ENCODE peak calls at places on chromosome 12, in eight cellular contexts. One of them, this sample, is unnamed. For H3K9me3, the result is how much of the 10 kb centered on the place peaks cover.

GRCh38 chr12:124555168-124555928 is 12.1 kb downstream of the NCOR2 start:
- DNase-seq in right atrium auricular region: no peak
- DNase-seq in fibroblast of lung: no peak
- DNase-seq in CD8-positive, alpha-beta T cell: no peak
- DNase-seq in WERI-Rb-1: no peak
- DNase-seq in effector memory CD4-positive, alpha-beta T cell: no peak
- DNase-seq in AG04450: no peak
- DNase-seq in neuronal stem cell: no peak
- DNase-seq in this sample: no peak

GRCh38 chr12:127656261-127656660 is 610.7 kb upstream of the TMEM132C start:
- DNase-seq in CD8-positive, alpha-beta T cell: no peak
- DNase-seq in neuronal stem cell: no peak
- DNase-seq in AG04450: no peak
- DNase-seq in effector memory CD4-positive, alpha-beta T cell: no peak
- DNase-seq in WERI-Rb-1: no peak
- DNase-seq in right atrium auricular region: no peak
- DNase-seq in fibroblast of lung: peak
- DNase-seq in this sample: no peak

GRCh38 chr12:51846911-51847829 is 1.3 kb downstream of the FIGNL2 start:
- DNase-seq in AG04450: no peak
- DNase-seq in right atrium auricular region: no peak
- DNase-seq in WERI-Rb-1: peak
- DNase-seq in CD8-positive, alpha-beta T cell: peak
- DNase-seq in neuronal stem cell: peak
- DNase-seq in effector memory CD4-positive, alpha-beta T cell: no peak
- DNase-seq in fibroblast of lung: peak
- DNase-seq in this sample: peak

GRCh38 chr12:113463746-113464743 is 7.6 kb downstream of the LHX5 start:
- DNase-seq in neuronal stem cell: peak
- DNase-seq in right atrium auricular region: no peak
- DNase-seq in effector memory CD4-positive, alpha-beta T cell: no peak
- DNase-seq in WERI-Rb-1: no peak
- DNase-seq in CD8-positive, alpha-beta T cell: no peak
- DNase-seq in fibroblast of lung: no peak
- DNase-seq in AG04450: no peak
- DNase-seq in this sample: no peak

GRCh38 chr12:14924541-14924940 is 13.8 kb downstream of the ERP27 start:
- DNase-seq in fibroblast of lung: no peak
- DNase-seq in right atrium auricular region: no peak
- DNase-seq in neuronal stem cell: no peak
- DNase-seq in effector memory CD4-positive, alpha-beta T cell: no peak
- DNase-seq in WERI-Rb-1: no peak
- DNase-seq in CD8-positive, alpha-beta T cell: no peak
- DNase-seq in AG04450: no peak
- DNase-seq in this sample: no peak

GRCh38 chr12:79555006-79555925 is 135.5 kb downstream of the PAWR start:
- DNase-seq in right atrium auricular region: no peak
- DNase-seq in neuronal stem cell: no peak
- DNase-seq in effector memory CD4-positive, alpha-beta T cell: no peak
- DNase-seq in AG04450: no peak
- DNase-seq in WERI-Rb-1: no peak
- DNase-seq in fibroblast of lung: peak
- DNase-seq in CD8-positive, alpha-beta T cell: no peak
- DNase-seq in this sample: no peak

GRCh38 chr12:77644915-77645605 is 185.6 kb upstream of the NAV3 start:
- DNase-seq in fibroblast of lung: no peak
- DNase-seq in right atrium auricular region: no peak
- DNase-seq in neuronal stem cell: no peak
- DNase-seq in WERI-Rb-1: no peak
- DNase-seq in effector memory CD4-positive, alpha-beta T cell: no peak
- DNase-seq in AG04450: no peak
- DNase-seq in CD8-positive, alpha-beta T cell: no peak
- DNase-seq in this sample: no peak

GRCh38 chr12:53659011-53659551 is 16.8 kb downstream of the ATP5MC2 start:
- DNase-seq in CD8-positive, alpha-beta T cell: no peak
- DNase-seq in neuronal stem cell: peak
- DNase-seq in AG04450: peak
- DNase-seq in effector memory CD4-positive, alpha-beta T cell: no peak
- DNase-seq in right atrium auricular region: peak
- DNase-seq in WERI-Rb-1: no peak
- DNase-seq in fibroblast of lung: peak
- DNase-seq in this sample: no peak

GRCh38 chr12:85639834-85640233 is 196.4 kb downstream of the RASSF9 start:
- DNase-seq in right atrium auricular region: no peak
- DNase-seq in neuronal stem cell: no peak
- DNase-seq in fibroblast of lung: no peak
- DNase-seq in WERI-Rb-1: no peak
- DNase-seq in AG04450: no peak
- DNase-seq in effector memory CD4-positive, alpha-beta T cell: no peak
- DNase-seq in CD8-positive, alpha-beta T cell: no peak
- DNase-seq in this sample: no peak

GRCh38 chr12:15767301-15767700 is 21.9 kb downstream of the EPS8 start:
- DNase-seq in CD8-positive, alpha-beta T cell: no peak
- DNase-seq in neuronal stem cell: no peak
- DNase-seq in WERI-Rb-1: no peak
- DNase-seq in AG04450: no peak
- DNase-seq in effector memory CD4-positive, alpha-beta T cell: no peak
- DNase-seq in fibroblast of lung: no peak
- DNase-seq in right atrium auricular region: no peak
- DNase-seq in this sample: no peak

GRCh38 chr12:123233505-123234299 is 466 bp downstream of the MTRFR start:
- DNase-seq in neuronal stem cell: no peak
- DNase-seq in AG04450: no peak
- DNase-seq in WERI-Rb-1: no peak
- DNase-seq in fibroblast of lung: no peak
- DNase-seq in right atrium auricular region: no peak
- DNase-seq in CD8-positive, alpha-beta T cell: no peak
- DNase-seq in effector memory CD4-positive, alpha-beta T cell: no peak
- DNase-seq in this sample: no peak

GRCh38 chr12:115916910-115917668 is 360.4 kb downstream of the MED13L start:
- DNase-seq in fibroblast of lung: no peak
- DNase-seq in neuronal stem cell: peak
- DNase-seq in CD8-positive, alpha-beta T cell: peak
- DNase-seq in AG04450: no peak
- DNase-seq in right atrium auricular region: no peak
- DNase-seq in WERI-Rb-1: peak
- DNase-seq in effector memory CD4-positive, alpha-beta T cell: peak
- DNase-seq in this sample: peak

GRCh38 chr12:62123721-62124203 is 136.4 kb upstream of the USP15 start:
- DNase-seq in right atrium auricular region: no peak
- DNase-seq in effector memory CD4-positive, alpha-beta T cell: no peak
- DNase-seq in AG04450: peak
- DNase-seq in WERI-Rb-1: peak
- DNase-seq in neuronal stem cell: peak
- DNase-seq in fibroblast of lung: peak
- DNase-seq in CD8-positive, alpha-beta T cell: peak
- DNase-seq in this sample: no peak

GRCh38 chr12:116609236-116609635 is 50.1 kb downstream of the MAP1LC3B2 start:
- DNase-seq in neuronal stem cell: no peak
- DNase-seq in fibroblast of lung: no peak
- DNase-seq in CD8-positive, alpha-beta T cell: no peak
- DNase-seq in AG04450: no peak
- DNase-seq in right atrium auricular region: no peak
- DNase-seq in effector memory CD4-positive, alpha-beta T cell: no peak
- DNase-seq in WERI-Rb-1: no peak
- DNase-seq in this sample: no peak

GRCh38 chr12:1439687-1440086 is 154.7 kb downstream of the FBXL14 start:
- DNase-seq in WERI-Rb-1: no peak
- DNase-seq in neuronal stem cell: no peak
- DNase-seq in CD8-positive, alpha-beta T cell: no peak
- DNase-seq in AG04450: no peak
- DNase-seq in effector memory CD4-positive, alpha-beta T cell: no peak
- DNase-seq in fibroblast of lung: no peak
- DNase-seq in right atrium auricular region: no peak
- DNase-seq in this sample: no peak

GRCh38 chr12:5295151-5295550 is 136.8 kb upstream of the NTF3 start:
- DNase-seq in neuronal stem cell: no peak
- DNase-seq in effector memory CD4-positive, alpha-beta T cell: no peak
- DNase-seq in fibroblast of lung: no peak
- DNase-seq in right atrium auricular region: no peak
- DNase-seq in WERI-Rb-1: no peak
- DNase-seq in AG04450: no peak
- DNase-seq in CD8-positive, alpha-beta T cell: no peak
- DNase-seq in this sample: no peak

GRCh38 chr12:6434205-6435180 is 10.3 kb upstream of the CD27 start:
- DNase-seq in AG04450: no peak
- DNase-seq in effector memory CD4-positive, alpha-beta T cell: no peak
- DNase-seq in neuronal stem cell: no peak
- DNase-seq in right atrium auricular region: no peak
- DNase-seq in fibroblast of lung: no peak
- DNase-seq in CD8-positive, alpha-beta T cell: no peak
- DNase-seq in WERI-Rb-1: no peak
- DNase-seq in this sample: no peak

GRCh38 chr12:4307593-4308333 is 13.2 kb upstream of the TIGAR start:
- DNase-seq in right atrium auricular region: peak
- DNase-seq in neuronal stem cell: peak
- DNase-seq in WERI-Rb-1: peak
- DNase-seq in CD8-positive, alpha-beta T cell: no peak
- DNase-seq in effector memory CD4-positive, alpha-beta T cell: no peak
- DNase-seq in AG04450: peak
- DNase-seq in fibroblast of lung: peak
- DNase-seq in this sample: no peak

GRCh38 chr12:69645031-69645430 is 34.3 kb upstream of the LRRC10 start:
- DNase-seq in CD8-positive, alpha-beta T cell: no peak
- DNase-seq in WERI-Rb-1: no peak
- DNase-seq in effector memory CD4-positive, alpha-beta T cell: no peak
- DNase-seq in AG04450: no peak
- DNase-seq in right atrium auricular region: no peak
- DNase-seq in neuronal stem cell: no peak
- DNase-seq in fibroblast of lung: no peak
- DNase-seq in this sample: no peak

GRCh38 chr12:53055471-53056266 is 5.8 kb downstream of the TNS2 start:
- DNase-seq in WERI-Rb-1: no peak
- DNase-seq in AG04450: no peak
- DNase-seq in neuronal stem cell: no peak
- DNase-seq in effector memory CD4-positive, alpha-beta T cell: no peak
- DNase-seq in CD8-positive, alpha-beta T cell: no peak
- DNase-seq in fibroblast of lung: no peak
- DNase-seq in right atrium auricular region: peak
- DNase-seq in this sample: no peak

GRCh38 chr12:124510301-124510970 is 57.0 kb downstream of the NCOR2 start:
- DNase-seq in AG04450: no peak
- DNase-seq in effector memory CD4-positive, alpha-beta T cell: no peak
- DNase-seq in right atrium auricular region: no peak
- DNase-seq in WERI-Rb-1: no peak
- DNase-seq in CD8-positive, alpha-beta T cell: no peak
- DNase-seq in fibroblast of lung: no peak
- DNase-seq in neuronal stem cell: no peak
- DNase-seq in this sample: no peak

GRCh38 chr12:97899956-97900355 is 437.4 kb downstream of the RMST start:
- DNase-seq in CD8-positive, alpha-beta T cell: no peak
- DNase-seq in right atrium auricular region: no peak
- DNase-seq in fibroblast of lung: no peak
- DNase-seq in effector memory CD4-positive, alpha-beta T cell: no peak
- DNase-seq in AG04450: no peak
- DNase-seq in neuronal stem cell: no peak
- DNase-seq in WERI-Rb-1: no peak
- DNase-seq in this sample: no peak

GRCh38 chr12:88923631-88924030 is 343.4 kb upstream of the KITLG start:
- DNase-seq in neuronal stem cell: no peak
- DNase-seq in fibroblast of lung: no peak
- DNase-seq in CD8-positive, alpha-beta T cell: no peak
- DNase-seq in WERI-Rb-1: no peak
- DNase-seq in effector memory CD4-positive, alpha-beta T cell: no peak
- DNase-seq in right atrium auricular region: no peak
- DNase-seq in AG04450: no peak
- DNase-seq in this sample: no peak

GRCh38 chr12:14264316-14264715 is 101.2 kb upstream of the ATF7IP start:
- DNase-seq in neuronal stem cell: no peak
- DNase-seq in AG04450: no peak
- DNase-seq in right atrium auricular region: no peak
- DNase-seq in CD8-positive, alpha-beta T cell: no peak
- DNase-seq in WERI-Rb-1: no peak
- DNase-seq in fibroblast of lung: no peak
- DNase-seq in effector memory CD4-positive, alpha-beta T cell: no peak
- DNase-seq in this sample: no peak

GRCh38 chr12:101832030-101832429 is 1.3 kb upstream of the GNPTAB start:
- DNase-seq in AG04450: no peak
- DNase-seq in right atrium auricular region: no peak
- DNase-seq in neuronal stem cell: no peak
- DNase-seq in fibroblast of lung: no peak
- DNase-seq in effector memory CD4-positive, alpha-beta T cell: no peak
- DNase-seq in CD8-positive, alpha-beta T cell: no peak
- DNase-seq in WERI-Rb-1: no peak
- DNase-seq in this sample: no peak

GRCh38 chr12:34214011-34214410 is 191.7 kb downstream of the ALG10 start:
- DNase-seq in fibroblast of lung: no peak
- DNase-seq in WERI-Rb-1: no peak
- DNase-seq in right atrium auricular region: no peak
- DNase-seq in CD8-positive, alpha-beta T cell: no peak
- DNase-seq in AG04450: no peak
- DNase-seq in neuronal stem cell: no peak
- DNase-seq in effector memory CD4-positive, alpha-beta T cell: no peak
- DNase-seq in this sample: no peak
- H3K9me3 ChIP-seq in fibroblast of lung: under half
- H3K9me3 ChIP-seq in WERI-Rb-1: under half
- H3K9me3 ChIP-seq in right atrium auricular region: under half
- H3K9me3 ChIP-seq in CD8-positive, alpha-beta T cell: under half
- H3K9me3 ChIP-seq in AG04450: half or more
- H3K9me3 ChIP-seq in neuronal stem cell: under half
- H3K9me3 ChIP-seq in effector memory CD4-positive, alpha-beta T cell: under half
- H3K9me3 ChIP-seq in this sample: under half

GRCh38 chr12:91396296-91396695 is 213.7 kb upstream of the DCN start:
- DNase-seq in effector memory CD4-positive, alpha-beta T cell: no peak
- DNase-seq in WERI-Rb-1: no peak
- DNase-seq in fibroblast of lung: no peak
- DNase-seq in AG04450: no peak
- DNase-seq in neuronal stem cell: no peak
- DNase-seq in right atrium auricular region: no peak
- DNase-seq in CD8-positive, alpha-beta T cell: no peak
- DNase-seq in this sample: no peak
- H3K9me3 ChIP-seq in effector memory CD4-positive, alpha-beta T cell: under half
- H3K9me3 ChIP-seq in WERI-Rb-1: under half
- H3K9me3 ChIP-seq in fibroblast of lung: under half
- H3K9me3 ChIP-seq in AG04450: under half
- H3K9me3 ChIP-seq in neuronal stem cell: under half
- H3K9me3 ChIP-seq in right atrium auricular region: under half
- H3K9me3 ChIP-seq in CD8-positive, alpha-beta T cell: under half
- H3K9me3 ChIP-seq in this sample: under half

DNA sequence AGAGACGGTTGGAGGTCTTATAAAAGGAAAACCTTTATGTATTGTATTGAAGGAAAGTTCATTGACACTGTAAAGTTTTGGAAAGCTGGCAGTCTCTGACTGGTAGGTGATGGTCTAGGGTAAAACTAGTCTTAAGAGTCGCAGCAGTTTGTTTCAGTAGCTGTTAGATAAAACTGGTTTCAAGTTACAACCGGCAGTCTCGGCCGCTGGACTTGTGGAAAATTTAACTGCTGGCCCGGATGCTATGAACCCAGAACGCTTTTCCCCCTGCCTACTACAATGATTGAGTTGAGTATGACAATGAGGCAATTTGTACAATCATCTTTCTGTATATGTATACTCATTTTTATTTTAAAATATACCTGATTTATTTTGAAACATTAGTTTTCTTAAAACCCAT is 1426.9 kb downstream of the AACS start:
- DNase-seq in AG04450: no peak
- DNase-seq in neuronal stem cell: no peak
- DNase-seq in right atrium auricular region: no peak
- DNase-seq in fibroblast of lung: peak
- DNase-seq in CD8-positive, alpha-beta T cell: no peak
- DNase-seq in WERI-Rb-1: no peak
- DNase-seq in effector memory CD4-positive, alpha-beta T cell: no peak
- DNase-seq in this sample: no peak
- H3K9me3 ChIP-seq in AG04450: under half
- H3K9me3 ChIP-seq in neuronal stem cell: under half
- H3K9me3 ChIP-seq in right atrium auricular region: under half
- H3K9me3 ChIP-seq in fibroblast of lung: under half
- H3K9me3 ChIP-seq in CD8-positive, alpha-beta T cell: under half
- H3K9me3 ChIP-seq in WERI-Rb-1: under half
- H3K9me3 ChIP-seq in effector memory CD4-positive, alpha-beta T cell: under half
- H3K9me3 ChIP-seq in this sample: under half

GRCh38 chr12:132926417-132926833 is 29.7 kb downstream of the ZNF605 start:
- DNase-seq in WERI-Rb-1: no peak
- DNase-seq in effector memory CD4-positive, alpha-beta T cell: no peak
- DNase-seq in neuronal stem cell: no peak
- DNase-seq in AG04450: no peak
- DNase-seq in CD8-positive, alpha-beta T cell: no peak
- DNase-seq in fibroblast of lung: no peak
- DNase-seq in right atrium auricular region: no peak
- DNase-seq in this sample: no peak
- H3K9me3 ChIP-seq in WERI-Rb-1: half or more
- H3K9me3 ChIP-seq in effector memory CD4-positive, alpha-beta T cell: half or more
- H3K9me3 ChIP-seq in neuronal stem cell: half or more
- H3K9me3 ChIP-seq in AG04450: half or more
- H3K9me3 ChIP-seq in CD8-positive, alpha-beta T cell: half or more
- H3K9me3 ChIP-seq in fibroblast of lung: under half
- H3K9me3 ChIP-seq in right atrium auricular region: half or more
- H3K9me3 ChIP-seq in this sample: half or more